ENCODE peak calls at places on chromosomes 4 and X, in five cellular contexts. One of them, this sample, is unnamed.

GRCh38 chr4:33037464-33037863 is 2317.3 kb downstream of the PCDH7 start:
- DNase-seq in HL-60: no peak
- DNase-seq in choroid plexus epithelial cell: no peak
- DNase-seq in endothelial cell of umbilical vein: no peak
- DNase-seq in GM23338: no peak
- DNase-seq in this sample: no peak

GRCh38 chr4:137677851-137678250 is 145.6 kb upstream of the PCDH18 start:
- DNase-seq in choroid plexus epithelial cell: peak
- DNase-seq in HL-60: no peak
- DNase-seq in GM23338: no peak
- DNase-seq in endothelial cell of umbilical vein: no peak
- DNase-seq in this sample: peak

GRCh38 chr4:15147709-15148651 is 145.7 kb downstream of the CPEB2 start:
- DNase-seq in choroid plexus epithelial cell: no peak
- DNase-seq in HL-60: no peak
- DNase-seq in GM23338: no peak
- DNase-seq in endothelial cell of umbilical vein: no peak
- DNase-seq in this sample: no peak

GRCh38 chr4:185039508-185040273 is 21.4 kb downstream of the HELT start:
- DNase-seq in GM23338: peak
- DNase-seq in HL-60: peak
- DNase-seq in endothelial cell of umbilical vein: peak
- DNase-seq in choroid plexus epithelial cell: peak
- DNase-seq in this sample: peak

GRCh38 chr4:123340381-123340701 is 56.3 kb upstream of the SPRY1 start:
- DNase-seq in HL-60: no peak
- DNase-seq in GM23338: no peak
- DNase-seq in choroid plexus epithelial cell: peak
- DNase-seq in endothelial cell of umbilical vein: peak
- DNase-seq in this sample: peak

GRCh38 chr4:162645381-162645780 is 481.6 kb upstream of the FSTL5 start:
- DNase-seq in HL-60: no peak
- DNase-seq in endothelial cell of umbilical vein: no peak
- DNase-seq in choroid plexus epithelial cell: peak
- DNase-seq in GM23338: peak
- DNase-seq in this sample: no peak

GRCh38 chr4:88137112-88137511 is 21.3 kb downstream of the ABCG2 start:
- DNase-seq in endothelial cell of umbilical vein: no peak
- DNase-seq in HL-60: no peak
- DNase-seq in GM23338: no peak
- DNase-seq in choroid plexus epithelial cell: no peak
- DNase-seq in this sample: peak

GRCh38 chrX:40877869-40878268 is 142.5 kb upstream of the MED14 start:
- DNase-seq in HL-60: peak
- DNase-seq in choroid plexus epithelial cell: peak
- DNase-seq in GM23338: no peak
- DNase-seq in endothelial cell of umbilical vein: peak
- DNase-seq in this sample: peak

GRCh38 chrX:13685126-13685763 is 3.7 kb upstream of the RAB9A start:
- DNase-seq in endothelial cell of umbilical vein: no peak
- DNase-seq in HL-60: no peak
- DNase-seq in choroid plexus epithelial cell: peak
- DNase-seq in GM23338: no peak
- DNase-seq in this sample: no peak

GRCh38 chr4:152310223-152310622 is 225.7 kb downstream of the FBXW7 start:
- DNase-seq in choroid plexus epithelial cell: peak
- DNase-seq in HL-60: no peak
- DNase-seq in GM23338: peak
- DNase-seq in endothelial cell of umbilical vein: no peak
- DNase-seq in this sample: no peak

GRCh38 chr4:182145360-182145905 is 97.8 kb upstream of the TENM3 start:
- DNase-seq in GM23338: peak
- DNase-seq in HL-60: no peak
- DNase-seq in choroid plexus epithelial cell: peak
- DNase-seq in endothelial cell of umbilical vein: no peak
- DNase-seq in this sample: peak

GRCh38 chrX:47198026-47198686 is 4.5 kb downstream of the UBA1 start:
- DNase-seq in HL-60: no peak
- DNase-seq in GM23338: peak
- DNase-seq in endothelial cell of umbilical vein: no peak
- DNase-seq in choroid plexus epithelial cell: peak
- DNase-seq in this sample: peak

GRCh38 chr4:33709247-33709646 is 2535.1 kb downstream of the ARAP2 start:
- DNase-seq in endothelial cell of umbilical vein: no peak
- DNase-seq in HL-60: no peak
- DNase-seq in GM23338: no peak
- DNase-seq in choroid plexus epithelial cell: peak
- DNase-seq in this sample: peak

GRCh38 chr4:24794111-24794860 is 1.1 kb upstream of the SOD3 start:
- DNase-seq in choroid plexus epithelial cell: peak
- DNase-seq in GM23338: no peak
- DNase-seq in HL-60: no peak
- DNase-seq in endothelial cell of umbilical vein: no peak
- DNase-seq in this sample: peak

DNA sequence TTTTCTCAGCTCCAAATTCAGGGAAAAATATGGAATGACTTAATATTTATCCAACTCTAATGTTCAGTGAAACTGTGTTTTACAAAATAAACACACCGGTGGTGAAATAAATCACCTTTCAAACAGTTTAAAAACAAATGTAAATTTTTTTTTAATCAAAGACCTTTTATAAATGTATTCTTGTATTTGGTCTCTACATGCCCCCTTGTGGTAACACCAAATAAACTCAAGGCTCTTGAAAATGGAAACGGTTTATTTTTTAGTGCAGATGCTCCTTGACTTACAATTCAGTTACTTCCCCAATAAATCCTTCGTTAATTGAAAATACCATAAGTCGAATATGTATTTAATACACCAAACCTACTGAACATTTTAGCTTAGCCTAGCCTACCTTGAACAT is 45.9 kb upstream of the ITM2A start:
- DNase-seq in choroid plexus epithelial cell: peak
- DNase-seq in GM23338: peak
- DNase-seq in HL-60: peak
- DNase-seq in endothelial cell of umbilical vein: peak
- DNase-seq in this sample: peak
- TF ChIP-seq CTCF in choroid plexus epithelial cell: no peak
- TF ChIP-seq CTCF in GM23338: peak
- TF ChIP-seq CTCF in HL-60: no peak
- TF ChIP-seq CTCF in endothelial cell of umbilical vein: peak
- TF ChIP-seq CTCF in this sample: peak

GRCh38 chr4:121736735-121737351 is 28.1 kb downstream of the SMIM43 start:
- DNase-seq in endothelial cell of umbilical vein: peak
- DNase-seq in choroid plexus epithelial cell: peak
- DNase-seq in GM23338: peak
- DNase-seq in HL-60: peak
- DNase-seq in this sample: peak
- TF ChIP-seq CTCF in endothelial cell of umbilical vein: peak
- TF ChIP-seq CTCF in choroid plexus epithelial cell: peak
- TF ChIP-seq CTCF in GM23338: peak
- TF ChIP-seq CTCF in HL-60: peak
- TF ChIP-seq CTCF in this sample: peak

DNA sequence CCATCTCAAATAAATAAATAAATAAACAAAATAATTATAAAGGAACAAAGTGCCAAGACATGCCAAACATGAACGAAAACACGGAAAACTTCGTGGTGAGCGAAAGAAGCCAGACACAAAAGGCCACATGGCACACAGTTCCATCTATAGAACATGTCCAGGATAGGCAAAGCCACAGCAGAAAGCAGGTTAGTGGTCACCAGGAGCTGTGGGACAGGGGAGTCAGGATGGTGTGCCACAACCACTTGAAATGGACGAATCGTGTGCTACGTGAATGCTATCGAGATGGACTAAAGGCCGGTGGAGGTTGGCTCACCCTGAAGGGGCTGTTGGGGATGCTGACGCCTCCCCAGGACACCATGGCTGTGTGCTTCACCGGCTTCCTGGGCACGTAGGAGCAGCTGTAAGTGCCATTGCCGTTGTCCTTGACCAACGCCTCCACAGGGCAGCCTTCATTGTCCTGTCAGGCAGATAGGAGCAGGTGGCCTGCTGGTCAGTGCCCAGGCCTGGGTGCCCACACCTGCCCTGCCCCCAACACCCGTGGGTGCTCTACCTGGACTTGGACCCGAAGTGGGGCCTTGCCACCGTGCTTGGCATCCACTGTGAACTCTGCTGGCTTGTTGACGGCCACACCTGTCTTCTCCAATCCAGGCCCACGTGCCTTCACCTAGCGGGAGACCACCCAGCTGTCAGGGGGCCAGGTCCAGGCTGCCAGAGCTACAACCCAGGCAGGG is 10.6 kb downstream of the FLNA start:
- DNase-seq in choroid plexus epithelial cell: no peak
- DNase-seq in endothelial cell of umbilical vein: no peak
- DNase-seq in HL-60: no peak
- DNase-seq in GM23338: no peak
- DNase-seq in this sample: no peak
- TF ChIP-seq CTCF in choroid plexus epithelial cell: no peak
- TF ChIP-seq CTCF in endothelial cell of umbilical vein: no peak
- TF ChIP-seq CTCF in HL-60: no peak
- TF ChIP-seq CTCF in GM23338: no peak
- TF ChIP-seq CTCF in this sample: no peak

DNA sequence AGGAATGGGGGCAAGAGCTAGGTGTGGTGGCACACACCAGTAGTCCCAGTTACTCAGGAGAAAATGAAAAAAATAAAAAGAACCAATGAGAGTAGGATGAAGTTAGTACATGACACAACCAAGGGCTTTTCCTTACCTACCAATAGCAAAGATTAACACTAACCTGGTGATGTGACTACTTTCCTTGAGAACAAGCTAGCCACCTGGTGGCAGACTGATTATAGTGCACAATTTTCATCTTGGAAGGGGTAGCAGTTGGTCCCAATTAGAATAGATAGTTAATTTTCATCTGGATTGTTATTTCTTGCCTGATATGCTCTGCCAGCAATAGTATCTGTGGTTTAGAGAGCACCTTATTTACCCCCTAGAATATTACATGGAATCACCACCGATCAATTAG is 1216.8 kb upstream of the PABPC4L start:
- DNase-seq in endothelial cell of umbilical vein: no peak
- DNase-seq in choroid plexus epithelial cell: peak
- DNase-seq in GM23338: peak
- DNase-seq in HL-60: no peak
- DNase-seq in this sample: peak
- TF ChIP-seq CTCF in endothelial cell of umbilical vein: peak
- TF ChIP-seq CTCF in choroid plexus epithelial cell: peak
- TF ChIP-seq CTCF in GM23338: peak
- TF ChIP-seq CTCF in HL-60: peak
- TF ChIP-seq CTCF in this sample: peak

GRCh38 chr4:155999743-156000142 is 46.1 kb upstream of the CTSO start:
- DNase-seq in HL-60: no peak
- DNase-seq in GM23338: peak
- DNase-seq in choroid plexus epithelial cell: peak
- DNase-seq in endothelial cell of umbilical vein: no peak
- DNase-seq in this sample: peak
- TF ChIP-seq CTCF in HL-60: no peak
- TF ChIP-seq CTCF in GM23338: peak
- TF ChIP-seq CTCF in choroid plexus epithelial cell: peak
- TF ChIP-seq CTCF in endothelial cell of umbilical vein: no peak
- TF ChIP-seq CTCF in this sample: peak

GRCh38 chr4:164771088-164771487 is 17.2 kb downstream of the SMIM31 start:
- DNase-seq in GM23338: no peak
- DNase-seq in HL-60: no peak
- DNase-seq in endothelial cell of umbilical vein: no peak
- DNase-seq in choroid plexus epithelial cell: peak
- DNase-seq in this sample: no peak

GRCh38 chr4:164772076-164772475 is 18.1 kb downstream of the SMIM31 start:
- DNase-seq in HL-60: no peak
- DNase-seq in endothelial cell of umbilical vein: no peak
- DNase-seq in GM23338: peak
- DNase-seq in choroid plexus epithelial cell: no peak
- DNase-seq in this sample: no peak

GRCh38 chr4:164770051-164770724 is 16.3 kb downstream of the SMIM31 start:
- DNase-seq in endothelial cell of umbilical vein: no peak
- DNase-seq in choroid plexus epithelial cell: no peak
- DNase-seq in HL-60: no peak
- DNase-seq in GM23338: no peak
- DNase-seq in this sample: no peak

GRCh38 chr4:164765096-164765495 is 11.2 kb downstream of the SMIM31 start:
- DNase-seq in endothelial cell of umbilical vein: no peak
- DNase-seq in choroid plexus epithelial cell: no peak
- DNase-seq in HL-60: no peak
- DNase-seq in GM23338: no peak
- DNase-seq in this sample: no peak

DNA sequence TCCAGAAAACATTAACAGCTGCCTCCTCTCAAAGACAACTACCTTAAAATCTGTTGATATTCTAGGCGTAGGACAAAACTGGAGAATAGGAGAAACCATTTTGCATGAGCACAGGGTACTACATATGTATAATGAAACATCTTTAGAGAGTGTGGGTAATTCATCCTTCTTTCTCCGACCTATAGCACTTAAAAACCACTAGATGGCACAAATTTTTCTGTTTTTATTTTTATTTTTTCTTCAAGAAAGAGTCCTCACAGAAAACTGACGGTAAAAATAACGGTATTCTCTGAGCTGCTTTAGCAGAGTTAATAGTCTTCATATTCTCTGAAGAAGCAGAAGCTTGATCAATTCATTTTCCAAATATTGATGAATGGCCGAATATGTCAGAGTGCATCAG is 14.6 kb downstream of the SMIM31 start:
- DNase-seq in endothelial cell of umbilical vein: no peak
- DNase-seq in HL-60: no peak
- DNase-seq in choroid plexus epithelial cell: peak
- DNase-seq in GM23338: peak
- DNase-seq in this sample: peak
- TF ChIP-seq CTCF in endothelial cell of umbilical vein: no peak
- TF ChIP-seq CTCF in HL-60: peak
- TF ChIP-seq CTCF in choroid plexus epithelial cell: peak
- TF ChIP-seq CTCF in GM23338: peak
- TF ChIP-seq CTCF in this sample: peak

GRCh38 chr4:119286377-119287002 is 35.4 kb downstream of the FABP2 start:
- DNase-seq in GM23338: peak
- DNase-seq in choroid plexus epithelial cell: peak
- DNase-seq in endothelial cell of umbilical vein: peak
- DNase-seq in HL-60: peak
- DNase-seq in this sample: peak
- TF ChIP-seq CTCF in GM23338: peak
- TF ChIP-seq CTCF in choroid plexus epithelial cell: peak
- TF ChIP-seq CTCF in endothelial cell of umbilical vein: peak
- TF ChIP-seq CTCF in HL-60: peak
- TF ChIP-seq CTCF in this sample: peak